ENCODE peak calls at places on chromosomes 12 and 14, in eight cellular contexts. One of them, this sample, is unnamed.

GRCh38 chr12:92070054-92070863 is 75.4 kb downstream of the BTG1 start:
- DNase-seq in transverse colon: peak
- DNase-seq in NB4: peak
- DNase-seq in Peyer's patch: peak
- DNase-seq in heart left ventricle: no peak
- DNase-seq in breast epithelium: no peak
- DNase-seq in GM12892: no peak
- DNase-seq in lower leg skin: no peak
- DNase-seq in this sample: no peak

GRCh38 chr12:26878661-26879119 is 45.7 kb upstream of the ITPR2 start:
- DNase-seq in NB4: no peak
- DNase-seq in heart left ventricle: peak
- DNase-seq in transverse colon: peak
- DNase-seq in GM12892: peak
- DNase-seq in lower leg skin: peak
- DNase-seq in Peyer's patch: peak
- DNase-seq in breast epithelium: peak
- DNase-seq in this sample: no peak

GRCh38 chr14:103122578-103123127 is 608 bp upstream of the TNFAIP2 start:
- DNase-seq in breast epithelium: no peak
- DNase-seq in GM12892: no peak
- DNase-seq in Peyer's patch: no peak
- DNase-seq in lower leg skin: no peak
- DNase-seq in heart left ventricle: no peak
- DNase-seq in transverse colon: no peak
- DNase-seq in NB4: peak
- DNase-seq in this sample: no peak

GRCh38 chr12:86411710-86412109 is 155.5 kb upstream of the MGAT4C start:
- DNase-seq in GM12892: no peak
- DNase-seq in heart left ventricle: no peak
- DNase-seq in Peyer's patch: no peak
- DNase-seq in transverse colon: no peak
- DNase-seq in breast epithelium: no peak
- DNase-seq in lower leg skin: no peak
- DNase-seq in NB4: no peak
- DNase-seq in this sample: no peak

GRCh38 chr12:126033746-126034145 is 968.5 kb downstream of the AACS start:
- DNase-seq in heart left ventricle: no peak
- DNase-seq in transverse colon: peak
- DNase-seq in Peyer's patch: no peak
- DNase-seq in GM12892: no peak
- DNase-seq in lower leg skin: no peak
- DNase-seq in NB4: no peak
- DNase-seq in breast epithelium: no peak
- DNase-seq in this sample: no peak

GRCh38 chr14:104237651-104238423 is 99.5 kb downstream of the KIF26A start:
- DNase-seq in breast epithelium: no peak
- DNase-seq in Peyer's patch: no peak
- DNase-seq in lower leg skin: no peak
- DNase-seq in transverse colon: no peak
- DNase-seq in heart left ventricle: no peak
- DNase-seq in GM12892: no peak
- DNase-seq in NB4: no peak
- DNase-seq in this sample: no peak

GRCh38 chr14:60092516-60092915 is 793 bp downstream of the PCNX4 start:
- DNase-seq in heart left ventricle: peak
- DNase-seq in Peyer's patch: peak
- DNase-seq in GM12892: no peak
- DNase-seq in lower leg skin: no peak
- DNase-seq in transverse colon: peak
- DNase-seq in breast epithelium: no peak
- DNase-seq in NB4: peak
- DNase-seq in this sample: peak

GRCh38 chr12:98499668-98500456 is 15.5 kb upstream of the TMPO start:
- DNase-seq in transverse colon: no peak
- DNase-seq in lower leg skin: no peak
- DNase-seq in NB4: no peak
- DNase-seq in breast epithelium: no peak
- DNase-seq in Peyer's patch: no peak
- DNase-seq in GM12892: no peak
- DNase-seq in heart left ventricle: no peak
- DNase-seq in this sample: no peak

GRCh38 chr12:124185970-124186686 is 108.8 kb upstream of the RFLNA start:
- DNase-seq in GM12892: no peak
- DNase-seq in NB4: no peak
- DNase-seq in transverse colon: no peak
- DNase-seq in Peyer's patch: no peak
- DNase-seq in lower leg skin: no peak
- DNase-seq in heart left ventricle: no peak
- DNase-seq in breast epithelium: no peak
- DNase-seq in this sample: no peak

GRCh38 chr12:100593490-100593889 is 20.0 kb downstream of the GAS2L3 start:
- DNase-seq in Peyer's patch: no peak
- DNase-seq in transverse colon: no peak
- DNase-seq in heart left ventricle: no peak
- DNase-seq in lower leg skin: no peak
- DNase-seq in GM12892: no peak
- DNase-seq in NB4: no peak
- DNase-seq in breast epithelium: no peak
- DNase-seq in this sample: peak

GRCh38 chr12:47791874-47792273 is 18.8 kb downstream of the SLC48A1 start:
- DNase-seq in heart left ventricle: no peak
- DNase-seq in lower leg skin: no peak
- DNase-seq in breast epithelium: no peak
- DNase-seq in GM12892: no peak
- DNase-seq in transverse colon: no peak
- DNase-seq in Peyer's patch: no peak
- DNase-seq in NB4: no peak
- DNase-seq in this sample: no peak

GRCh38 chr12:68378859-68379628 is 46.9 kb upstream of the MDM1 start:
- DNase-seq in heart left ventricle: peak
- DNase-seq in breast epithelium: no peak
- DNase-seq in NB4: peak
- DNase-seq in GM12892: no peak
- DNase-seq in lower leg skin: peak
- DNase-seq in transverse colon: peak
- DNase-seq in Peyer's patch: no peak
- DNase-seq in this sample: peak

GRCh38 chr12:71465794-71466193 is 26.2 kb downstream of the LGR5 start:
- DNase-seq in heart left ventricle: no peak
- DNase-seq in breast epithelium: no peak
- DNase-seq in Peyer's patch: no peak
- DNase-seq in transverse colon: no peak
- DNase-seq in NB4: no peak
- DNase-seq in lower leg skin: no peak
- DNase-seq in GM12892: no peak
- DNase-seq in this sample: peak

GRCh38 chr12:131862994-131863710 is 31.3 kb upstream of the ULK1 start:
- DNase-seq in GM12892: peak
- DNase-seq in heart left ventricle: no peak
- DNase-seq in Peyer's patch: no peak
- DNase-seq in NB4: peak
- DNase-seq in transverse colon: no peak
- DNase-seq in breast epithelium: no peak
- DNase-seq in lower leg skin: no peak
- DNase-seq in this sample: peak

GRCh38 chr12:121626087-121626852 is at the start of gene ORAI1:
- DNase-seq in lower leg skin: peak
- DNase-seq in GM12892: peak
- DNase-seq in transverse colon: peak
- DNase-seq in breast epithelium: peak
- DNase-seq in NB4: peak
- DNase-seq in heart left ventricle: peak
- DNase-seq in Peyer's patch: peak
- DNase-seq in this sample: peak
- TF ChIP-seq POLR2A in lower leg skin: peak
- TF ChIP-seq POLR2A in GM12892: peak
- TF ChIP-seq POLR2A in transverse colon: peak
- TF ChIP-seq POLR2A in breast epithelium: no peak
- TF ChIP-seq POLR2A in NB4: peak
- TF ChIP-seq POLR2A in heart left ventricle: no peak
- TF ChIP-seq POLR2A in Peyer's patch: peak
- TF ChIP-seq POLR2A in this sample: peak

GRCh38 chr12:107091381-107091780 is 2.0 kb downstream of the CRY1 start:
- DNase-seq in heart left ventricle: peak
- DNase-seq in lower leg skin: no peak
- DNase-seq in GM12892: no peak
- DNase-seq in NB4: no peak
- DNase-seq in Peyer's patch: no peak
- DNase-seq in breast epithelium: no peak
- DNase-seq in transverse colon: no peak
- DNase-seq in this sample: no peak

GRCh38 chr12:107088912-107089311 is 4.4 kb downstream of the CRY1 start:
- DNase-seq in breast epithelium: no peak
- DNase-seq in transverse colon: no peak
- DNase-seq in lower leg skin: no peak
- DNase-seq in NB4: no peak
- DNase-seq in GM12892: no peak
- DNase-seq in Peyer's patch: no peak
- DNase-seq in heart left ventricle: no peak
- DNase-seq in this sample: no peak

GRCh38 chr12:107093547-107094448 is at the start of gene CRY1:
- DNase-seq in lower leg skin: peak
- DNase-seq in heart left ventricle: peak
- DNase-seq in breast epithelium: peak
- DNase-seq in transverse colon: peak
- DNase-seq in Peyer's patch: peak
- DNase-seq in NB4: peak
- DNase-seq in GM12892: peak
- DNase-seq in this sample: peak

GRCh38 chr12:107092669-107093546 is 441 bp downstream of the CRY1 start:
- DNase-seq in Peyer's patch: peak
- DNase-seq in lower leg skin: peak
- DNase-seq in heart left ventricle: peak
- DNase-seq in transverse colon: peak
- DNase-seq in breast epithelium: peak
- DNase-seq in NB4: peak
- DNase-seq in GM12892: no peak
- DNase-seq in this sample: peak

DNA sequence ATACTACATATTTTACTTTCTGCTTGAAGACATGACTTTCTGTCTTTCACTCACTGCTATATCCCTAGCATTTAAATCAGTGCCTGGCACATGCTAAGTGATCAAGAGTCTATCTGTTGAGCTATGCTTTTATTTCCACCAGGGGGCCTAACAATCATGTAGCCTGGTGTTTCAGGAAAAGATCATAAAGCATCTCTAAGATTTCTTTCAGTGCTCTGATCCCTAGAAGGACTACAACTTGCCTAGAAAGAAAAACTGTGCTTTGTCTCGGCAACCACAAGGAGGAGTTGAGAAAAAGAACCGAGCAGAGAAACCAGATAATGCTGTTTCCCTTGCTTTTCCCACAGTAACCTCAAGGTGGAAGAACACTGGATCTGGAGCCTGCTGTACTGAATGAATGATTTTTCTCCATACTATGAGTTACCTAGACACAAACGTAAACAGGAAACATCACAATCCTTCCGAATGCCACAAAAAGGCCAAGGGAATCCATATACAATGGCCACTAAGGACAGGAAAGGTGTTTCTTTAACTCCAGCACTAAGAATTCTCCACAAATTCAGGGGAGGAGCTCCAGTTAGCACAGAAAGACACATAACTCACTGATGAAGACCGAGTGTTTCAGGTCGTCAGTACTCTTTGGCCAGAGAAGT is 1.2 kb downstream of the CRY1 start:
- DNase-seq in heart left ventricle: peak
- DNase-seq in breast epithelium: peak
- DNase-seq in lower leg skin: peak
- DNase-seq in Peyer's patch: no peak
- DNase-seq in transverse colon: peak
- DNase-seq in GM12892: no peak
- DNase-seq in NB4: peak
- DNase-seq in this sample: peak
- TF ChIP-seq POLR2A in heart left ventricle: no peak
- TF ChIP-seq POLR2A in breast epithelium: no peak
- TF ChIP-seq POLR2A in lower leg skin: no peak
- TF ChIP-seq POLR2A in Peyer's patch: no peak
- TF ChIP-seq POLR2A in transverse colon: peak
- TF ChIP-seq POLR2A in GM12892: no peak
- TF ChIP-seq POLR2A in NB4: no peak
- TF ChIP-seq POLR2A in this sample: no peak

GRCh38 chr14:70821916-70822705 is 12.8 kb upstream of the MAP3K9 start:
- DNase-seq in lower leg skin: no peak
- DNase-seq in Peyer's patch: peak
- DNase-seq in breast epithelium: no peak
- DNase-seq in transverse colon: peak
- DNase-seq in NB4: peak
- DNase-seq in GM12892: peak
- DNase-seq in heart left ventricle: peak
- DNase-seq in this sample: no peak
- TF ChIP-seq POLR2A in lower leg skin: no peak
- TF ChIP-seq POLR2A in Peyer's patch: no peak
- TF ChIP-seq POLR2A in breast epithelium: no peak
- TF ChIP-seq POLR2A in transverse colon: no peak
- TF ChIP-seq POLR2A in NB4: peak
- TF ChIP-seq POLR2A in GM12892: no peak
- TF ChIP-seq POLR2A in heart left ventricle: no peak
- TF ChIP-seq POLR2A in this sample: no peak

GRCh38 chr12:120538281-120539156 is 4.4 kb downstream of the RNF10 start:
- DNase-seq in NB4: peak
- DNase-seq in Peyer's patch: peak
- DNase-seq in GM12892: no peak
- DNase-seq in transverse colon: peak
- DNase-seq in breast epithelium: peak
- DNase-seq in lower leg skin: no peak
- DNase-seq in heart left ventricle: peak
- DNase-seq in this sample: peak

GRCh38 chr12:120536064-120536791 is 2.1 kb downstream of the RNF10 start:
- DNase-seq in breast epithelium: no peak
- DNase-seq in Peyer's patch: peak
- DNase-seq in NB4: no peak
- DNase-seq in GM12892: no peak
- DNase-seq in lower leg skin: no peak
- DNase-seq in transverse colon: peak
- DNase-seq in heart left ventricle: no peak
- DNase-seq in this sample: peak

GRCh38 chr12:120534703-120535655 is 823 bp downstream of the RNF10 start:
- DNase-seq in heart left ventricle: peak
- DNase-seq in breast epithelium: no peak
- DNase-seq in NB4: peak
- DNase-seq in transverse colon: peak
- DNase-seq in GM12892: peak
- DNase-seq in lower leg skin: no peak
- DNase-seq in Peyer's patch: peak
- DNase-seq in this sample: peak

GRCh38 chr12:120532701-120533238 is 1.4 kb upstream of the RNF10 start:
- DNase-seq in NB4: no peak
- DNase-seq in transverse colon: no peak
- DNase-seq in breast epithelium: no peak
- DNase-seq in Peyer's patch: no peak
- DNase-seq in GM12892: no peak
- DNase-seq in lower leg skin: no peak
- DNase-seq in heart left ventricle: no peak
- DNase-seq in this sample: no peak

DNA sequence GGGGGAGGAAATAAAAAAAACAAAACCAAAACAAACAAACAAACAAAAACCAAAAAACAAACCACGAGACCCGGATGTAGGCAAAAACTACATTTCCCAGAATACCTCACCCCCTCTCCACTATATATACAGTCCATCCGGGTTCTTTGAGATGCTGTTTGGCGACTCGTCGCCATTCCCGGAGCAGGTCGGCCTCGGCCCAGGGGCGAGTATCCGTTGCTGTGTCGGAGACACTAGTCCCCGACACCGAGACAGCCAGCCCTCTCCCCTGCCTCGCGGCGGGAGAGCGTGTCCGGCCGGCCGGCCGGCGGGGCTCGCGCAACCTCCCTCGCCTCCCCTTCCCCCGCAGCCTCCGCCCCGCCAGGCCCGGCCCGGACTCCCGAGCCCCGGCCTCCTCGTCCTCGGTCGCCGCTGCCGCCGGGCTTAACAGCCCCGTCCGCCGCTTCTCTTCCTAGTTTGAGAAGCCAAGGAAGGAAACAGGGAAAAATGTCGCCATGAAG is at the start of gene RNF10:
- DNase-seq in heart left ventricle: peak
- DNase-seq in transverse colon: peak
- DNase-seq in Peyer's patch: peak
- DNase-seq in lower leg skin: peak
- DNase-seq in breast epithelium: peak
- DNase-seq in NB4: peak
- DNase-seq in GM12892: peak
- DNase-seq in this sample: peak
- TF ChIP-seq POLR2A in heart left ventricle: peak
- TF ChIP-seq POLR2A in transverse colon: peak
- TF ChIP-seq POLR2A in Peyer's patch: peak
- TF ChIP-seq POLR2A in lower leg skin: peak
- TF ChIP-seq POLR2A in breast epithelium: peak
- TF ChIP-seq POLR2A in NB4: peak
- TF ChIP-seq POLR2A in GM12892: peak
- TF ChIP-seq POLR2A in this sample: peak

This sample was measured in erythroblast.